ENCODE peak calls at places on chromosomes 1 and 21, in five cellular contexts. O is mesenchymal stem cell, Y is H1, K is neuronal stem cell, U is IMR-90. X is an unnamed sample.

GRCh38 chr1:8970870-8971337 is 25.2 kb downstream of the CA6 start:
- DNase-seq in U (no peak), O (no peak), Y (no peak), K (no peak), X (no peak)

GRCh38 chr1:85295006-85295431 is 18.6 kb upstream of the BCL10 start:
- DNase-seq in U (peak), K (no peak), Y (no peak), O (no peak), X (no peak)

GRCh38 chr1:181155339-181155738 is 66.8 kb downstream of the IER5 start:
- DNase-seq in O (no peak), U (peak), Y (no peak), K (no peak), X (no peak)

GRCh38 chr1:117341123-117341522 is 26.1 kb upstream of the MAN1A2 start:
- DNase-seq in U (no peak), Y (no peak), K (no peak), O (no peak), X (no peak)

GRCh38 chr1:28893403-28894102 is 20.8 kb upstream of the EPB41 start:
- DNase-seq in K (no peak), O (peak), Y (peak), U (peak), X (peak)

GRCh38 chr1:230820568-230820967 is 47.8 kb downstream of the C1orf198 start:
- DNase-seq in O (no peak), U (no peak), K (no peak), Y (peak), X (no peak)

GRCh38 chr1:167065481-167065880 is 24.7 kb downstream of the GPA33 start:
- DNase-seq in K (no peak), U (no peak), O (no peak), Y (no peak), X (no peak)

GRCh38 chr1:76287917-76288316 is 213.4 kb downstream of the ST6GALNAC3 start:
- DNase-seq in U (no peak), Y (no peak), O (no peak), K (no peak), X (no peak)

GRCh38 chr1:45103534-45103933 is 91.5 kb downstream of the UROD start:
- DNase-seq in Y (no peak), O (no peak), U (no peak), K (no peak), X (no peak)

GRCh38 chr1:3393024-3393986 is 61.2 kb upstream of the ARHGEF16 start:
- DNase-seq in Y (peak), O (peak), K (peak), U (peak), X (peak)

GRCh38 chr1:27117733-27118439 is 37.0 kb downstream of the SLC9A1 start:
- DNase-seq in O (peak), K (no peak), Y (no peak), U (peak), X (no peak)

GRCh38 chr1:96259399-96259798 is 462.2 kb upstream of the PTBP2 start:
- DNase-seq in U (no peak), O (no peak), K (peak), Y (no peak), X (no peak)

GRCh38 chr1:215539803-215540575 is 27.1 kb upstream of the KCTD3 start:
- DNase-seq in Y (no peak), U (peak), O (no peak), K (no peak), X (no peak)

GRCh38 chr1:1959840-1960479 is 40.9 kb upstream of the TMEM52 start:
- DNase-seq in O (peak), K (peak), U (peak), Y (peak), X (peak)

GRCh38 chr1:11406845-11407244 is 72.1 kb upstream of the DISP3 start:
- DNase-seq in Y (no peak), U (no peak), K (no peak), O (no peak), X (no peak)

GRCh38 chr1:222653178-222653827 is 35.4 kb downstream of the MIA3 start:
- DNase-seq in K (no peak), U (no peak), Y (no peak), O (no peak), X (no peak)

GRCh38 chr1:25185934-25186333 is 46.4 kb downstream of the SYF2 start:
- DNase-seq in Y (no peak), U (no peak), O (no peak), K (no peak), X (no peak)
- H4K91ac ChIP-seq in Y (no peak), U (no peak), O (no peak), K (no peak), X (no peak)

GRCh38 chr1:178091986-178092745 is 1.7 kb upstream of the RASAL2 start:
- DNase-seq in U (peak), O (peak), K (no peak), Y (no peak), X (no peak)

GRCh38 chr1:178093958-178094751 is at the start of gene RASAL2:
- DNase-seq in K (peak), O (peak), U (peak), Y (peak), X (peak)

GRCh38 chr1:178094752-178095645 is 1.1 kb downstream of the RASAL2 start:
- DNase-seq in K (no peak), O (peak), U (no peak), Y (no peak), X (no peak)

GRCh38 chr1:178096421-178096820 is 2.5 kb downstream of the RASAL2 start:
- DNase-seq in Y (no peak), K (no peak), U (peak), O (peak), X (no peak)

DNA sequence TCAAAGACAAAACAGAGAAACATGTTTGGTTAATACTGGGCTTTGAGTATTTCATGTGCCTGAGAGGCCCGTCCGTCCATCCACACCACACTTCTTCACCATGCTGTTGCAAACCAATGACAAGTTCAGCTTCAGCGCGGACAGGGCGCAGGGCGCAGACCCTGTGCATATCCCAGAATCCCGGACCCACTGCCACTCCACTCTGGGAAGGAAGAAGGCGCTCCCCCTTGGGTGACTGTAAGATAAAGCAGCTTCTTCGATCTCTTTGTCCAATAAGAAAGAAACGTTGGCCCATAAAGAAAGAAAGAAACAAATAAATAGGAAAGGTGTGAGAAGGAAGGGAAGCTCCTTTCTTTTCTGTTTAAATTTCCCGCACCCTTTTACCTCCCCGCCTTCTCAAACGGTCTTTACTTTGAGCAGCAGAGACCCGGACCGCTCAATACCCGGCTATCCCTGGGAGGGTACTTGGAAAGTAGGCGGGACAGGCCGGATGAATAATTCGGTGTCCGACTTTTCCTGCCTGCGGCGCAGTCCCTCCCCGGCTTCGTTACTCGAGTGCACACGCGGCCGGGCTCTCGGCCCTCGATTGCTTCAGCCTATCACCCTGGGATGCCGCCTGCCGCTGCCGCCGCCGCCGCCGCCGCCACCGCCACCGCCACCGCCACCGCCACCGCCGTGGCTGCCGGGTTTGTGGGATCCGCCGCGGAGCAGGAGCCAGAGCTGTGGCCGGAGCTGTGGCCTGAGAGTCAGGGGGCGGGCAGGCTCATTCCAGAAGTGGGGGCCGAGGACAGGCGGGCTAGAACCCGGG is 550 bp upstream of the RASAL2 start:
- DNase-seq in K (peak), Y (peak), O (peak), U (peak), X (peak)
- H3K4me2 ChIP-seq in K (peak), Y (peak), O (peak), U (peak), X (peak)

DNA sequence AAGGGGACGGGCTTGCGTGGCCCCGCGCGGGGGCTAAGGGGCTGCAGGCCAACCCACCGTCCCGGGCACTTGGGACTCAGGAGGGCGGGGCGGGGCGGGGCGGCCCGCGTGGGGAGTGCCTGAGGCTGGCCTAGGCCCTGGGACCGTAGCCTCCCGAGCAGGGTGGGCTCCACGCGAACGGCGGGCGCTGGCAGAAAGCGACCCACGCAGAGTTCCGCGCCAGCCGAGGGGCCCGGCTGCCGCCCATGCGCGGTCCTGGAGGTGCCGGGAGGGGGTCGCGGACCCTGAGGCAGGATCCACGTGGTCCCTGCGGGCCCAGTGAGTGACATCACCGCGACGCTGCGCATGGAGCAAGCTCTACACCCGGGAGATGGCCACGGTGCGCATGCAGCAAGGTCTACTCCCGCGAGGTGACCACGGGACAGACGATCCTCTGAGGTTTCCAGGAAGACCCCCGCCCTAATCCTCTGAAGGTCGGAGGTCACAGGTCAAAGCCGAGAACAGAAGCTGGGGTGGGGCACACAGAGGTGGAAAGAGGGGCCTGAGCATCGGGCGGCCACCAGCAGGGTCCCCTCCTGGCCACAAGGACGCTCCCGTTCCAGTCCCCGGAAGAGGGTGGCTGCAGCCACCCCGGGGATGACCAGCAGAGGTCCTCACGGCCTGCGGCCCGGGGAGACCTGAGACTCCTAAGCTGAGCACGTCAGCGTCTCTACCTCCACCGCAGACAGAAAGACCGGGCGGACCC is 13.5 kb upstream of the SLC19A1 start:
- DNase-seq in Y (peak), O (peak), U (peak), K (peak), X (peak)
- H4K91ac ChIP-seq in Y (peak), O (no peak), U (peak), K (no peak), X (no peak)

GRCh38 chr1:100316622-100317021 is 35.7 kb upstream of the CDC14A start:
- DNase-seq in Y (no peak), K (no peak), O (no peak), U (no peak), X (no peak)
- H3K4me2 ChIP-seq in Y (no peak), K (no peak), O (no peak), U (no peak), X (no peak)